ENCODE peak calls at places on chromosomes 11 and 22, in ten cellular contexts. Y, V, M, C, Z, E, T, R, N and G are unnamed samples. For H3K4me1, the result is how much of the 10 kb centered on the place peaks cover.

GRCh38 chr11:72048718-72049460 is 31.5 kb downstream of the NUMA1 start:
- DNase-seq in Y (no peak), V (no peak), M (no peak), C (no peak), Z (no peak), E (no peak), T (no peak), R (no peak), N (no peak), G (no peak)

GRCh38 chr11:118434553-118435232 is 1.6 kb upstream of the KMT2A start:
- DNase-seq in Y (peak), V (peak), M (peak), C (no peak), Z (peak), E (peak), T (peak), R (no peak), N (peak), G (peak)

GRCh38 chr22:41482319-41482935 is 13.5 kb downstream of the ACO2 start:
- DNase-seq in Y (no peak), V (no peak), M (no peak), C (no peak), Z (no peak), E (no peak), T (no peak), R (peak), N (peak), G (no peak)

GRCh38 chr11:106306942-106307341 is 229.5 kb downstream of the AASDHPPT start:
- DNase-seq in Y (no peak), V (no peak), M (no peak), C (no peak), Z (no peak), E (peak), T (no peak), R (no peak), N (peak), G (no peak)

GRCh38 chr11:3161309-3161708 is 3.8 kb downstream of the OSBPL5 start:
- DNase-seq in Y (no peak), V (peak), M (no peak), C (no peak), Z (peak), E (no peak), T (no peak), R (peak), N (peak), G (no peak)

GRCh38 chr11:28690746-28691145 is 582.6 kb downstream of the METTL15 start:
- DNase-seq in Y (no peak), V (no peak), M (no peak), C (no peak), Z (no peak), E (peak), T (no peak), R (no peak), N (peak), G (no peak)

GRCh38 chr11:118436639-118437045 is 350 bp downstream of the KMT2A start:
- DNase-seq in Y (peak), V (peak), M (no peak), C (no peak), Z (peak), E (no peak), T (no peak), R (peak), N (peak), G (peak)

GRCh38 chr11:6328321-6328720 is 8.0 kb upstream of the CAVIN3 start:
- DNase-seq in Y (no peak), V (no peak), M (no peak), C (no peak), Z (no peak), E (no peak), T (no peak), R (no peak), N (peak), G (no peak)

GRCh38 chr11:127182586-127183203 is 182.1 kb upstream of the KIRREL3 start:
- DNase-seq in Y (no peak), V (no peak), M (no peak), C (no peak), Z (no peak), E (no peak), T (no peak), R (no peak), N (no peak), G (no peak)

GRCh38 chr11:70322653-70323052 is 52.2 kb downstream of the PPFIA1 start:
- DNase-seq in Y (no peak), V (no peak), M (no peak), C (no peak), Z (no peak), E (no peak), T (no peak), R (no peak), N (no peak), G (no peak)

GRCh38 chr11:91209751-91210150 is 986.9 kb upstream of the CHORDC1 start:
- DNase-seq in Y (no peak), V (no peak), M (no peak), C (no peak), Z (no peak), E (no peak), T (no peak), R (no peak), N (no peak), G (no peak)

GRCh38 chr22:33909906-33910305 is 10.4 kb downstream of the LARGE1 start:
- DNase-seq in Y (no peak), V (no peak), M (no peak), C (no peak), Z (no peak), E (no peak), T (no peak), R (no peak), N (peak), G (no peak)

GRCh38 chr22:44209343-44209742 is 28.6 kb downstream of the PARVG start:
- DNase-seq in Y (no peak), V (no peak), M (no peak), C (no peak), Z (no peak), E (no peak), T (no peak), R (no peak), N (no peak), G (no peak)

GRCh38 chr22:47064016-47064415 is 301.6 kb downstream of the TBC1D22A start:
- DNase-seq in Y (no peak), V (peak), M (no peak), C (peak), Z (no peak), E (no peak), T (no peak), R (peak), N (no peak), G (no peak)

GRCh38 chr22:42919199-42919598 is 62.1 kb upstream of the ARFGAP3 start:
- DNase-seq in Y (no peak), V (peak), M (no peak), C (no peak), Z (no peak), E (no peak), T (peak), R (peak), N (peak), G (no peak)

GRCh38 chr22:39396797-39397195 is 2.8 kb upstream of the TAB1 start:
- DNase-seq in Y (no peak), V (no peak), M (no peak), C (no peak), Z (no peak), E (no peak), T (no peak), R (peak), N (no peak), G (no peak)

DNA sequence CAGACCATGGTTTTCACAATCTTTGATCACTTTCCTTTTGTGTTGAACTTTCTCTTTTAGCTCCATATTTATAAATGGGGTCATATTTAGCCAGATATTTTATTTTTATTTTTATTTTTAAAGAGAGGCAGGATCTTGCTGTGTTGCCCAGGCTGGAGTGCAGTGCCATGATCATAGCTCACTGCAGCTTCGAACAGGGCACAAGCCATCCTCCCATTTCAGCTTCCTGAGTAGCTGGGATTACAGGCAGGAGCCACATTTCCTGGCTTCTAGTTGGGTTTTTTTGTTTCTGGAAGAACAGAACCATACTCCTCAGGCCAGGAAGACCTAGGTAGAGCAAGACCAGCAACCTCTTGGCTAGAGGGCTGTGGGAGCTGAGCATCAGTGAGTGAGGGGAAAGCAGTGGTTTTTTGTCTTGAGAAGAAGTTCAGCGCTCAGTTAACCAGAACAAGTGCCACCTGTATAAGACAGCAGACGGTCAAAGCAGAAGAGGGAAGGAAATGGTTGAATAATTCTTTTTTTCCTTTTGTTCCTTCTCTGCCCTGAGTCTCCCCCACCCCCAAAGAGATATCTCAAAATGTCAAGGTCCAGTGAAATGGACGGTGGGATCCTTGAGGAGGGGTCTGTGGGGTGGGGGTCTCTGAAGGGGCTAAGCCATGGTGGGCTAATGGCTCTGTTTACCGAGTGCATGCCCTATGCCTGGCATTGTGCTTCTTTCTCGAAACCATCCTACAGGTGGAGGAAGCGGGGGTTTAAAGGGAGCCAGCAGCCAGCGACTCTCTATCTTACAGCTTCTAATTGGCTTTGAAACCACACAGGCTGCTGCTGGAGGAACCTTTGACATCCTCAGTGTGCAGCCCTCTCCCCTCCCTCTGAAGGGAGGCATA is 63.0 kb downstream of the PTPRJ start:
- DNase-seq in Y (no peak), V (no peak), M (no peak), C (no peak), Z (no peak), E (no peak), T (no peak), R (no peak), N (no peak), G (no peak)
- H3K27ac ChIP-seq in Y (peak), V (peak), M (peak), C (no peak), Z (peak), E (no peak), T (no peak), R (peak), N (no peak), G (no peak)

GRCh38 chr22:23222875-23223565 is 42.7 kb downstream of the BCR start:
- DNase-seq in Y (no peak), V (no peak), M (no peak), C (no peak), Z (peak), E (no peak), T (no peak), R (peak), N (no peak), G (no peak)
- H3K4me1 ChIP-seq in Y (half or more), V (half or more), M (under half), C (under half), Z (half or more), E (under half), T (half or more), R (under half), N (half or more), G (half or more)

GRCh38 chr11:117299351-117300300 is 8.5 kb downstream of the BACE1-AS start:
- DNase-seq in Y (no peak), V (no peak), M (no peak), C (no peak), Z (no peak), E (peak), T (no peak), R (no peak), N (no peak), G (no peak)

GRCh38 chr11:117302228-117302627 is 11.1 kb downstream of the BACE1-AS start:
- DNase-seq in Y (no peak), V (no peak), M (no peak), C (no peak), Z (no peak), E (no peak), T (no peak), R (no peak), N (no peak), G (no peak)

GRCh38 chr11:117303101-117303500 is 12.0 kb downstream of the BACE1-AS start:
- DNase-seq in Y (no peak), V (no peak), M (no peak), C (no peak), Z (no peak), E (no peak), T (no peak), R (no peak), N (no peak), G (no peak)

GRCh38 chr11:117300301-117300700 is 9.2 kb downstream of the BACE1-AS start:
- DNase-seq in Y (peak), V (peak), M (no peak), C (no peak), Z (no peak), E (peak), T (no peak), R (peak), N (peak), G (no peak)

GRCh38 chr11:117300773-117301172 is 9.6 kb downstream of the BACE1-AS start:
- DNase-seq in Y (no peak), V (no peak), M (no peak), C (no peak), Z (no peak), E (no peak), T (no peak), R (no peak), N (peak), G (no peak)
- H3K27ac ChIP-seq in Y (peak), V (no peak), M (no peak), C (peak), Z (no peak), E (peak), T (no peak), R (no peak), N (peak), G (no peak)

GRCh38 chr11:1480555-1481482 is 5.8 kb downstream of the MOB2 start:
- DNase-seq in Y (no peak), V (peak), M (no peak), C (no peak), Z (peak), E (no peak), T (no peak), R (peak), N (no peak), G (peak)

GRCh38 chr11:1481483-1481825 is 5.1 kb downstream of the MOB2 start:
- DNase-seq in Y (no peak), V (no peak), M (no peak), C (no peak), Z (peak), E (no peak), T (no peak), R (peak), N (no peak), G (no peak)

GRCh38 chr11:1479678-1480118 is 6.9 kb downstream of the MOB2 start:
- DNase-seq in Y (no peak), V (peak), M (no peak), C (no peak), Z (peak), E (no peak), T (no peak), R (peak), N (no peak), G (no peak)

GRCh38 chr11:1479006-1479677 is 7.4 kb downstream of the MOB2 start:
- DNase-seq in Y (no peak), V (peak), M (no peak), C (no peak), Z (peak), E (no peak), T (no peak), R (peak), N (no peak), G (no peak)

GRCh38 chr11:1480191-1480554 is 6.4 kb downstream of the MOB2 start:
- DNase-seq in Y (no peak), V (peak), M (no peak), C (no peak), Z (peak), E (no peak), T (no peak), R (peak), N (no peak), G (no peak)
- H3K4me1 ChIP-seq in Y (under half), V (under half), M (under half), C (under half), Z (under half), E (under half), T (under half), R (under half), N (under half), G (under half)

DNA sequence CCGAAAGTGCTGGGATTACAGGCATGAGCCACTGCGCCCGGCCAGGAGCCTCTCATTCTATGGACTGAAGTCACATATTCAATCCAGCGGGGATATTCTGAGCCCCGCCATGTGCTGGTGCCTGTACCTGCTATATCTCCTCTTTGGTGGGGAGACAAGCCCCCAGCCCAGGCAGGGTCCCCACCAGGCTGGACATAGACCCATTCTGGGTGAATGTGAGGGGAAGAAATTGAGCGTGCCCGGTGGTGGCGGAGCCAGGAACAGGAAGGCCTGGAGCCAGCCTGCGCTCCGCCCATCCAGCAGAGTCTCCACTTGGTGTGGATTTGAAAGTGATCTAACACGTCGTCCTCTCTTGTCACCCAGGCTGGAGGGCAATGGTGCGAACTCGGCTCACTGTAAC is 38.0 kb upstream of the CSNK1E start:
- DNase-seq in Y (no peak), V (peak), M (no peak), C (no peak), Z (no peak), E (no peak), T (no peak), R (no peak), N (no peak), G (no peak)
- H3K27ac ChIP-seq in Y (no peak), V (no peak), M (no peak), C (no peak), Z (no peak), E (no peak), T (no peak), R (no peak), N (no peak), G (no peak)

DNA sequence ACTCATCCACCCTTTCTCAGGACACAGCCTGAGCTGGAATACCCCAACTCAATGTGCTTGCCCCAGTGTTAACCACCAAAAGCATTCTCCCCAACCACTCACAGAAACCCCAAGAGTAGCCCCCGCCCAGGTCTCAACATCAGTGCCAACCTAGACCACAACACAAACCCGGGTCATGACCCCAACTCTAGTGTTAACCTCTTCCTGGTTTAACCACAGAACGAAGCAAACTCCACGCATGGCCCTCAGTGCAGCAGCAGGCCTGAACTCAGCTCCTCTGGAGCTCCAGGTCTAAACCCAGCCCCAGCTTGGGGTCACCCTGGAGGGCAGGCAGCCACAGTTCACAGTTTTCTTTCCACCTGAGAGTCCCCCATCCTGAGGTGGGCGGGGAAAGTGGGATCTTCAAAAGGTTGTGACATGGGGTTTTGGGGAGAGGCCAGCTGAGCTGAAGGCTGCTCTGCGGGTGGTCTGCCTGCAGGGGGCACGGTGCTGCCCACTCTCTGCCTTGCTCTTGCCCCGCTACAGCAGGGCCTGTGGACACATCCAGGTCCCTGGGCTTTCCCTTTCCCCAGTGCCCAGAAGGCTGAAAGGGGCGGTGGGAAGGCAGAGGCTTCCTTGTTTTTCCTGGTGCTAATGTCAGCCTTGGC is 37.9 kb downstream of the NECTIN1 start:
- DNase-seq in Y (no peak), V (no peak), M (no peak), C (no peak), Z (no peak), E (no peak), T (peak), R (no peak), N (no peak), G (no peak)
- H3K4me1 ChIP-seq in Y (under half), V (under half), M (under half), C (under half), Z (under half), E (under half), T (half or more), R (under half), N (under half), G (under half)

DNA sequence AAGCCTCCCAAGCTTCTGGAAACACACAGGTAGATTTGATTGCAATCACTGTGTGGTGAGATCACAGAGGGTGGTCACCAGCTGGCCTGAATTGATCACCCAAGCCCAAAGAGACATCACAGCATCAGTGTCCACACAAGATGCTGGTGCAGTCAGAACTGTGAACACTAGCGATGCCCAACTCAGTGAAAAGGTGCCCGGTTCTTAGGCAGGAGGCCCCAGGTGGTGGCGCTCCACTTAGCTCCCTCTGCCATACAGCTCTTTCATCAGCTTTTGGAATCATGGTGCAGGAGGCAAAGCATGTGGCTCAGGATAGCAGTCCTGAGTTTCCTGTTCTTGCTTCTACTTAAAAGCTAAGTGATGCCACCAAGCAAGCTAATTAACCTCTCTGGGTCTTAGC is 11.1 kb downstream of the DGCR2 start:
- DNase-seq in Y (no peak), V (peak), M (no peak), C (no peak), Z (no peak), E (no peak), T (no peak), R (peak), N (no peak), G (no peak)
- H3K27ac ChIP-seq in Y (no peak), V (no peak), M (peak), C (no peak), Z (no peak), E (no peak), T (no peak), R (no peak), N (no peak), G (peak)

GRCh38 chr11:102494216-102494615 is 36.3 kb downstream of the MMP7 start:
- DNase-seq in Y (no peak), V (no peak), M (no peak), C (no peak), Z (no peak), E (peak), T (peak), R (no peak), N (peak), G (no peak)
- H3K4me1 ChIP-seq in Y (under half), V (under half), M (under half), C (under half), Z (under half), E (under half), T (under half), R (under half), N (under half), G (under half)

DNA sequence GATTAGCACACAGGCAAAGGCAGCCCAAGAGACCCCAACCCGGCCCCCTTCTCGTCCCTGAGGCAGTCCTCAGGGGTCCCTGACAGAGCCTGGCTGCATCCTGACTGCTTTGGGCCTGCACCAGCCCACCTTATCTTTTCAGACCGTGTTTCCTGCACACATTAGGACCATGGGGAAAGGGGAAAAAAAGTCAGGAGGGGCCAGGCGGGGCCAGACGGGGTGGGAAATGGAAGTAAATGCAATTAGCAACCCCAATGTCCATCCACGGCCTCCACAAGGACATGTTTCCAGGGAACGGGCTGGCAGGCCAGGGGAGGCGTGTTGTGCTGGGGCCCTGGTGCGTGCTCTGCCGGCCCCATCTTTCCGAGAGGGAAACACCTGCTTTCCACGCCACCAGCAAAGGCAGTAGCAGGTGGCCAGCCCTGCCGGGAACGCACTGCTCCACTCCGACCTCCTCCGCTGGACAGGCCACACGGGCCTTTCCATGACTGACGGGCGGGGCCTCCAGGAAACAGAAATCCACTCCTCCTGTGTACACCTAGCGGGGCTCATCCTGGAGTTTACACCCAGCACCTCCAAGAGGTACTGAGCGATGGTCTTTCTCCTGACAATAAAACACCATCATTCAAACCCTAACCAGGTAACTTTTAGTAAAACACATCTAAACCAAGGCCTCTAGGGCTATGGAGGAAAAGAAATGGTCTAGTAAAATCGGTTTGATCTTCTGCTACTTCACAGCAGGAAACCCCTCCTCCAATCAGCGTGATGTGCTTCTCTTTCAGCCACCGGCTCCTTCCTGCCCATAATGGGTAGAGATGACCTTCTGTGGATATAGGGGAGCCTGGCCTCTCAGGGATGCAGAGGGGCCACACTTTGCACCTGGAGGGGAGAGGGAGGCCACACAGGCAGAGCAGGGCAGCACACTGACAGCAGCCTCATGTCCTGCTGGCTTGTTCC is 7.2 kb downstream of the EHD1 start:
- DNase-seq in Y (no peak), V (no peak), M (no peak), C (no peak), Z (no peak), E (no peak), T (no peak), R (peak), N (no peak), G (no peak)
- H3K27ac ChIP-seq in Y (peak), V (peak), M (peak), C (peak), Z (peak), E (peak), T (peak), R (peak), N (peak), G (peak)